ENCODE peak calls at places on chromosomes 7 and 10, in four cellular contexts. L is cardiac muscle cell, X is hepatocyte, B is A673. M is an unnamed sample. For H3K9me3, the result is how much of the 10 kb centered on the place peaks cover.

GRCh38 chr7:100583132-100584045 is 2.5 kb downstream of the LRCH4 start:
- DNase-seq in B (no peak), L (peak), X (peak), M (peak)

GRCh38 chr10:8288600-8288999 is 234.1 kb downstream of the GATA3 start:
- DNase-seq in L (no peak), B (no peak), X (no peak), M (no peak)

GRCh38 chr10:48604039-48604407 is 850 bp downstream of the ARHGAP22 start:
- DNase-seq in B (no peak), X (no peak), L (no peak), M (no peak)

GRCh38 chr10:100482181-100482833 is 19.5 kb downstream of the WNT8B start:
- DNase-seq in L (peak), X (peak), B (peak), M (peak)

GRCh38 chr7:80498481-80499349 is 13.1 kb downstream of the GNAT3 start:
- DNase-seq in B (no peak), X (no peak), L (no peak), M (no peak)

GRCh38 chr10:5165738-5166137 is 19.2 kb downstream of the AKR1C8 start:
- DNase-seq in X (no peak), B (peak), L (no peak), M (no peak)

GRCh38 chr7:150663802-150664494 is 21.6 kb upstream of the GIMAP2 start:
- DNase-seq in B (no peak), X (no peak), L (no peak), M (peak)

GRCh38 chr7:100132697-100133137 is 6.0 kb downstream of the MBLAC1 start:
- DNase-seq in B (peak), X (peak), L (peak), M (peak)

GRCh38 chr10:111506266-111507034 is 429.6 kb downstream of the ADRA2A start:
- DNase-seq in X (no peak), L (no peak), B (no peak), M (no peak)

GRCh38 chr7:101159696-101160674 is 5.4 kb downstream of the VGF start:
- DNase-seq in X (no peak), B (no peak), L (no peak), M (no peak)

DNA sequence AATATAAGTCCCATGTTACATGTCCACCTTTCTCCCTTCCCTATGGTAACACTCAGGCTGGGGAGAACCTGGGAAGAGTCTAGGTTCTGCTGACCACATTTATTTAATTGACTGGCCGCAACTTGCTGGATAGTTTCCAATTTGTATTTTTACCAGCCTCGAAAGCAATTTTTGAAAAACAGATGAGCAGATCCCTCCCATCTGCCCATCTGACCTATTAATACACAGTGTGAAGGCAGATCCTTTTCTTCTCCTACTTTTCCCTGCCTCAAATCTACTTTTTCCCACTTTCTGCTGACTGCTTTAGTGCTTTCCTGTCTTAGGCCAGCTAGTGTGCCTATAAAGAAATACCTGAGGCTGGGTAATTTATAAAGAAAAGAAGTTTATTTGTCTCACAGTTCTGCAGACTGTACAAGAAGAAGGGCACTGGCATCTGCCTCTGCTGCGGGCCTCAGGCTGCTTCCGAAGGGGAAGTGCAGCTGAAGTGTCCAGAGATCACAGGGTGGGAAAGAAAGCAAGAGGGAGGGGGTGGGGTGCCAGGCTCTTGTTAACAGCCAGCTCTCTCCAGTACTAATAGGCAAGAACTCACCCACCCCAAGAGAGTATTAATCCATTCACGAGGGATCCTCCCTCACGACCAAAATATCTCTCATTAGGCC is 335.9 kb upstream of the IGFBP3 start:
- DNase-seq in B (no peak), X (no peak), L (no peak), M (no peak)
- H3K27ac ChIP-seq in B (no peak), X (no peak), L (no peak), M (no peak)

GRCh38 chr7:158460665-158461064 is 127.0 kb downstream of the PTPRN2 start:
- DNase-seq in X (no peak), L (no peak), B (no peak), M (no peak)

GRCh38 chr7:158458716-158459282 is 128.8 kb downstream of the PTPRN2 start:
- DNase-seq in L (no peak), X (no peak), B (no peak), M (no peak)

GRCh38 chr7:158461824-158462223 is 125.8 kb downstream of the PTPRN2 start:
- DNase-seq in X (no peak), L (no peak), B (no peak), M (no peak)

GRCh38 chr7:158467562-158467961 is 120.1 kb downstream of the PTPRN2 start:
- DNase-seq in B (no peak), L (no peak), X (no peak), M (no peak)

GRCh38 chr7:158463317-158463716 is 124.3 kb downstream of the PTPRN2 start:
- DNase-seq in L (no peak), B (no peak), X (no peak), M (no peak)
- H3K9me3 ChIP-seq in L (under half), B (under half), X (under half), M (under half)

GRCh38 chr7:8094164-8095140 is 125.9 kb downstream of the GLCCI1 start:
- DNase-seq in B (no peak), L (no peak), X (peak), M (no peak)
- TF ChIP-seq CTCF in B (no peak), L (no peak), X (no peak), M (no peak)

DNA sequence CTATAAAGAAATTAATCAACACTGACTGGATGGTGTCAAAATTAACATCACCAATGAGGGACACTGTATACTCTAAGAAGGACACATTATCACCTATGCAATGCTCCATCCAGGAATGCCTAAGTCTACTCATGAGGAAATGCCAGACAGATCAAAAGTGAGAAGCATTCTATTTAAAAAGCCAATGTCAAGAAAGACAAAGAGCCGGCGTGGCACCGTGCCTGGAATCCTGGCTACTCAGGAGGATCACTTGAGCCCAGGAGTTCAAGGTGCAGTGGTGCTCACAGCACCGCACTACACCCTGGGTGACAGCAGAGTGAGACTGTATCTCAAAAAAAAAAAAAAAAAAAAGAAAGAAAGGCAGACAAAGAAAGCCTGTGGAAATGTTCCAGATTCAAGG is 45.5 kb upstream of the ANAPC16 start:
- DNase-seq in X (peak), L (peak), B (no peak), M (no peak)
- H3K27ac ChIP-seq in X (peak), L (peak), B (peak), M (no peak)

M was measured in CD8-positive, alpha-beta T cell.